ENCODE peak calls at places on chromosome 5, in five cellular contexts. O is RKO, I is psoas muscle, X is A549, U is T-helper 9 cell. Z is an unnamed sample.

GRCh38 chr5:80761966-80762365 is 107.2 kb upstream of the DHFR start:
- DNase-seq in O (peak), I (no peak), X (no peak), U (no peak), Z (no peak)

GRCh38 chr5:59722875-59723274 is 170.7 kb downstream of the PDE4D start:
- DNase-seq in O (peak), I (no peak), X (no peak), U (no peak), Z (no peak)

GRCh38 chr5:110757118-110757729 is 18.4 kb downstream of the SLC25A46 start:
- DNase-seq in O (peak), I (no peak), X (no peak), U (no peak), Z (no peak)

GRCh38 chr5:72463499-72464052 is 43.6 kb downstream of the ZNF366 start:
- DNase-seq in O (no peak), I (no peak), X (no peak), U (no peak), Z (no peak)

GRCh38 chr5:76367623-76368366 is 35.3 kb upstream of the IQGAP2 start:
- DNase-seq in O (peak), I (no peak), X (no peak), U (no peak), Z (no peak)

GRCh38 chr5:10760033-10760975 is 730 bp downstream of the DAP start:
- DNase-seq in O (peak), I (no peak), X (peak), U (no peak), Z (peak)

GRCh38 chr5:31047621-31048020 is 145.9 kb upstream of the CDH6 start:
- DNase-seq in O (no peak), I (no peak), X (no peak), U (no peak), Z (no peak)

GRCh38 chr5:123365163-123365562 is 58.0 kb downstream of the CEP120 start:
- DNase-seq in O (no peak), I (no peak), X (no peak), U (no peak), Z (no peak)

GRCh38 chr5:93926831-93927600 is 185.6 kb upstream of the POU5F2 start:
- DNase-seq in O (no peak), I (no peak), X (no peak), U (no peak), Z (no peak)

GRCh38 chr5:54159153-54159836 is 151.1 kb downstream of the ARL15 start:
- DNase-seq in O (peak), I (no peak), X (peak), U (no peak), Z (no peak)

GRCh38 chr5:82489668-82490067 is 211.5 kb upstream of the RPS23 start:
- DNase-seq in O (no peak), I (no peak), X (no peak), U (no peak), Z (no peak)

GRCh38 chr5:125612356-125613149 is 810.7 kb upstream of the GRAMD2B start:
- DNase-seq in O (no peak), I (peak), X (no peak), U (no peak), Z (peak)

GRCh38 chr5:139474815-139475791 is 4.3 kb downstream of the SMIM33 start:
- DNase-seq in O (no peak), I (no peak), X (no peak), U (no peak), Z (peak)

GRCh38 chr5:106481375-106481774 is 1189.4 kb downstream of the EFNA5 start:
- DNase-seq in O (no peak), I (no peak), X (no peak), U (no peak), Z (no peak)

GRCh38 chr5:167030500-167031120 is 1260.8 kb upstream of the WWC1 start:
- DNase-seq in O (no peak), I (no peak), X (peak), U (no peak), Z (peak)

GRCh38 chr5:145999208-145999607 is 62.8 kb downstream of the SH3RF2 start:
- DNase-seq in O (no peak), I (no peak), X (no peak), U (no peak), Z (no peak)

GRCh38 chr5:180334751-180335613 is 18.2 kb downstream of the GFPT2 start:
- DNase-seq in O (no peak), I (no peak), X (no peak), U (no peak), Z (no peak)

GRCh38 chr5:22699319-22699718 is 153.8 kb downstream of the CDH12 start:
- DNase-seq in O (no peak), I (no peak), X (no peak), U (no peak), Z (no peak)

GRCh38 chr5:169350016-169350415 is 49.1 kb upstream of the SLIT3 start:
- DNase-seq in O (no peak), I (no peak), X (peak), U (no peak), Z (no peak)

GRCh38 chr5:178460598-178461425 is 129.4 kb downstream of the COL23A1 start:
- DNase-seq in O (peak), I (peak), X (peak), U (peak), Z (peak)

GRCh38 chr5:113574417-113574816 is 60.9 kb downstream of the YTHDC2 start:
- DNase-seq in O (no peak), I (no peak), X (no peak), U (no peak), Z (no peak)

GRCh38 chr5:160262151-160262550 is 32.8 kb downstream of the FABP6 start:
- DNase-seq in O (no peak), I (no peak), X (no peak), U (no peak), Z (no peak)

GRCh38 chr5:150053695-150054392 is 32.5 kb downstream of the CSF1R start:
- DNase-seq in O (no peak), I (no peak), X (no peak), U (no peak), Z (no peak)

GRCh38 chr5:54457094-54457531 is 1.6 kb downstream of the HSPB3 start:
- DNase-seq in O (no peak), I (no peak), X (peak), U (no peak), Z (no peak)

GRCh38 chr5:56344594-56344993 is 111.5 kb upstream of the ANKRD55 start:
- DNase-seq in O (no peak), I (no peak), X (no peak), U (no peak), Z (no peak)

GRCh38 chr5:68464424-68464823 is 248.9 kb downstream of the PIK3R1 start:
- DNase-seq in O (no peak), I (no peak), X (no peak), U (peak), Z (no peak)

GRCh38 chr5:2582507-2582906 is 169.0 kb downstream of the IRX2 start:
- DNase-seq in O (no peak), I (no peak), X (no peak), U (no peak), Z (no peak)

GRCh38 chr5:88884435-88884877 is 1.5 kb upstream of the MEF2C start:
- DNase-seq in O (no peak), I (no peak), X (no peak), U (no peak), Z (no peak)

GRCh38 chr5:115720888-115721287 is 95.1 kb upstream of the TMED7 start:
- DNase-seq in O (no peak), I (no peak), X (no peak), U (no peak), Z (no peak)

GRCh38 chr5:133189881-133190280 is 138.1 kb downstream of the HSPA4 start:
- DNase-seq in O (no peak), I (no peak), X (no peak), U (no peak), Z (no peak)